ENCODE peak calls at places on chromosomes 16 and 17, in four cellular contexts. K is skeletal muscle cell, U is K562, D is HL-60. I is an unnamed sample.

GRCh38 chr17:41824086-41824485 is 11.3 kb downstream of the FKBP10 start:
- DNase-seq in K (no peak), U (no peak), D (no peak), I (no peak)

GRCh38 chr17:61429274-61429673 is 22.9 kb upstream of the TBX4 start:
- DNase-seq in U (no peak), D (no peak), K (no peak), I (no peak)

GRCh38 chr17:79556263-79556662 is 54.6 kb downstream of the RBFOX3 start:
- DNase-seq in D (no peak), U (no peak), K (no peak), I (no peak)

GRCh38 chr16:81366316-81366932 is 51.7 kb downstream of the GAN start:
- DNase-seq in D (no peak), K (peak; percentile 4), U (peak; percentile 52), I (no peak)

GRCh38 chr16:89001117-89002027 is 24.4 kb upstream of the CBFA2T3 start:
- DNase-seq in D (no peak), K (no peak), U (no peak), I (no peak)

GRCh38 chr17:1617620-1618174 is 10.9 kb downstream of the SLC43A2 start:
- DNase-seq in D (no peak), U (peak; percentile 71), K (peak; percentile 24), I (peak; percentile 29)

GRCh38 chr17:5138616-5139453 is 23.0 kb downstream of the USP6 start:
- DNase-seq in K (no peak), D (no peak), U (no peak), I (no peak)

GRCh38 chr16:72139908-72140307 is 32.0 kb downstream of the PMFBP1 start:
- DNase-seq in D (no peak), K (no peak), U (no peak), I (no peak)

GRCh38 chr17:29114141-29114540 is 66.1 kb downstream of the MYO18A start:
- DNase-seq in D (no peak), U (no peak), K (no peak), I (no peak)

GRCh38 chr17:13825526-13826040 is 223.9 kb upstream of the HS3ST3A1 start:
- DNase-seq in K (no peak), U (no peak), D (no peak), I (peak; percentile 1)

GRCh38 chr17:79065105-79065670 is 9.4 kb upstream of the ENGASE start:
- DNase-seq in U (peak; percentile 62), D (no peak), K (no peak), I (no peak)

GRCh38 chr16:48330847-48331204 is 54.4 kb downstream of the SIAH1 start:
- DNase-seq in D (peak; percentile 42), U (no peak), K (no peak), I (no peak)

GRCh38 chr16:20844054-20844453 is 37.7 kb downstream of the REXO5 start:
- DNase-seq in K (no peak), D (no peak), U (no peak), I (no peak)

GRCh38 chr17:47615766-47616424 is 33.8 kb upstream of the KPNB1 start:
- DNase-seq in D (no peak), K (no peak), U (peak; percentile 31), I (no peak)

GRCh38 chr17:75430159-75430748 is 24.8 kb upstream of the GRB2 start:
- DNase-seq in K (no peak), D (no peak), U (peak; percentile 12), I (peak; percentile 82)

GRCh38 chr17:82956146-82956725 is 116.4 kb upstream of the ZNF750 start:
- DNase-seq in U (no peak), D (no peak), K (no peak), I (no peak)

GRCh38 chr17:72775914-72776313 is 316.6 kb downstream of the SLC39A11 start:
- DNase-seq in D (no peak), K (no peak), U (no peak), I (no peak)

GRCh38 chr16:27428035-27428785 is 26.2 kb downstream of the IL21R start:
- DNase-seq in U (no peak), D (no peak), K (no peak), I (no peak)

DNA sequence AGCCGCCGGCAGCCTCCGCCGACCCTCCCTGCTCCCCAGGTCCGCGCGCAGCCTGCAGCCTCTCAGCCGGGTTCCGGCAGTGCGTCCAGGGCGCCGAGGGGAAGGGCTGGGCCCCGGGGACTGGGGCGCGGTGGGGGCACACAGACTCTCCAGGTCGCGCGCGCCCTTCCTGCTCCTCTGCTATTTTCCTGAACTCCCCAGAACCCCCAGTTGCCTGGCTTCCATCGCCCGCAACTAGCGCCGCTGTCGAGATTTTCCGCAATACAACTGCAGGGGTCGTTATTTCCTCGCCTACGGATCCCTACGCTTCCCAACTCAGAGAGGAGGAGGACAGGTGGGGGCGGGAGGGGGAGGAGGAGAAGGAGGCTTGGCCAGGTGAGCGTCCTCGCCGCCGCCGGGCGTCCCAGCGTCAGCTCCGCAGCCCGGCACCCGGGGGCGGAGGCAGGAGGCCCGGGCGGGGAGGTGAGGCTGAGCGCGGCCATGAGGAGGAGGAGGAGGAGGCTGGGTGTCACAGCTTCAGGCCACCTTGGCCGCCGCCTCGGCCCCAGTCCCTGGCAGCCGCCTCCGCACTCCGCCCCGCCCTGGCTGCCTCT is at the start of gene CA10:
- DNase-seq in U (no peak), K (no peak), D (no peak), I (no peak)
- H3K4me3 ChIP-seq in U (no peak within 1 kb of the TSS), K (no peak within 1 kb of the TSS), D (no peak within 1 kb of the TSS), I (no peak within 1 kb of the TSS)

GRCh38 chr17:64387145-64387473 is 3.6 kb downstream of the PECAM1 start:
- DNase-seq in D (no peak), U (no peak), K (no peak), I (no peak)

GRCh38 chr17:64387545-64388171 is 3.0 kb downstream of the PECAM1 start:
- DNase-seq in K (no peak), U (peak; percentile 61), D (no peak), I (no peak)

GRCh38 chr17:64386412-64387144 is 4.1 kb downstream of the PECAM1 start:
- DNase-seq in D (no peak), K (no peak), U (peak; percentile 25), I (no peak)

GRCh38 chr17:64384253-64385186 is 6.1 kb downstream of the PECAM1 start:
- DNase-seq in D (no peak), K (no peak), U (no peak), I (no peak)

DNA sequence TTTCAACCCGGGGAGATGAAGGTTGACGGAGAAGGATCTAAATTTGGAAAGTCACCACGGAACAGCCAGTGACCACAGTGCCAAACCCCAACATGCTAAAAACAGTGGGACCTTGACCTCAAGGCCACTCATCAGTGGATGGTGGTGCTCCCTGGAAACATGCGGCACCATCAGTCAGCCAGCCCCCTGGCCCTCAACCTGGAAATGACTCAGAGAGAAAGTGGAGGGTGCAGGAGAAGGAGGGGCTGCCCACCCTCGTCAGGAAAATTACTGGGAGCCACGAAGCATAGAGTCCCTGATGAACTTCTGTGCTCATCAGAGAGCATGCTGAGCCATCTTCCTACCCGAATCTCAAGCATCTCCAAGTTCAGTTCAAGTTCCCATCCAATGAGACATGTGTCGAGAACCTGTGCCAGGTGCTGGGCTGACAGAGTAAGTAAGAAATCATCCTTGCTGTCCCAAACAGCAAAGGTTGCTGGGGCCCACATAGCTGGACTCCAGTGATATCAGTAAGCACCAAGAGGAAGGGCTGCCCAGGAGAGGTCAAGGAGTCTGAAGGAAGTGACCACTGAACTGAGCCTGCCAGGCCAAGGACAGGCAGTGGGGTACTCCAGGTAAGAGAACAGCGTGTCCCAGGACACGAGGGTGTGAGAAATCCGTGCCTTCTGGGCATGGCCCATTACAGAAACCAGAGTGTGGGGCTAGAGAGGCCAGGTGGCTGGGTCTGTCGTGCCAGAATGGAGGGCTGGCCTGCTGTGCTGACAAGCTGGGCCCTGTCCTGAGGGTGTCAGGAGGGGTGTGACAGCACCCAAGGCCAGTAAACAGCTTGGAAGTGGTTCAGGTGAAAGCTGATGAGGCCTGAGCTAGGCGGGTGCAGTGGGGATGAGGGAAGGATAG is 5.2 kb downstream of the PECAM1 start:
- DNase-seq in K (peak; percentile 72), D (peak; percentile 58), U (peak; percentile 78), I (no peak)
- H3K4me3 ChIP-seq in K (no peak overlapping the region), D (no peak overlapping the region), U (peak overlapping the region; percentile 4), I (no peak overlapping the region)

DNA sequence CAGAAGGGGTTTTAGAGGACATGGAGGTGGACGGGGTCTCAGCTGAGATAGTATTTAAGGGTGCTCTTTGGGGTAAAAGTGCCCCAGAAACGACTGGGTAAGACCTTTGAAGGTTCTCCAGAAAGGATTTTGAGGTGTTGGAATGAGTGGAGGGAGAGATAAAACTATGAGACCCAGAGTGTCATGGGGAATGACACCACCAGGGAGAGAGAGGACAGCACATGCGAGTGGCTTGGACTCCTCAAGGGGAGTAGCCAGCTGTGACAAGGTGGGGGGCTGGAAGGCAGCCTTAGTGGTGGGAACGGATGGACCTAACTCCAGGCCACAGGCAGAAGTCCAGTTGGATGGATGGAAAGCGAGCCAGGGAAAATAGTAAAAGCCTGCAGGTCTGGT is 19.2 kb upstream of the PITPNM3 start:
- DNase-seq in K (no peak), U (no peak), D (no peak), I (no peak)
- H3K4me3 ChIP-seq in K (no peak overlapping the region), U (no peak overlapping the region), D (no peak overlapping the region), I (no peak overlapping the region)

DNA sequence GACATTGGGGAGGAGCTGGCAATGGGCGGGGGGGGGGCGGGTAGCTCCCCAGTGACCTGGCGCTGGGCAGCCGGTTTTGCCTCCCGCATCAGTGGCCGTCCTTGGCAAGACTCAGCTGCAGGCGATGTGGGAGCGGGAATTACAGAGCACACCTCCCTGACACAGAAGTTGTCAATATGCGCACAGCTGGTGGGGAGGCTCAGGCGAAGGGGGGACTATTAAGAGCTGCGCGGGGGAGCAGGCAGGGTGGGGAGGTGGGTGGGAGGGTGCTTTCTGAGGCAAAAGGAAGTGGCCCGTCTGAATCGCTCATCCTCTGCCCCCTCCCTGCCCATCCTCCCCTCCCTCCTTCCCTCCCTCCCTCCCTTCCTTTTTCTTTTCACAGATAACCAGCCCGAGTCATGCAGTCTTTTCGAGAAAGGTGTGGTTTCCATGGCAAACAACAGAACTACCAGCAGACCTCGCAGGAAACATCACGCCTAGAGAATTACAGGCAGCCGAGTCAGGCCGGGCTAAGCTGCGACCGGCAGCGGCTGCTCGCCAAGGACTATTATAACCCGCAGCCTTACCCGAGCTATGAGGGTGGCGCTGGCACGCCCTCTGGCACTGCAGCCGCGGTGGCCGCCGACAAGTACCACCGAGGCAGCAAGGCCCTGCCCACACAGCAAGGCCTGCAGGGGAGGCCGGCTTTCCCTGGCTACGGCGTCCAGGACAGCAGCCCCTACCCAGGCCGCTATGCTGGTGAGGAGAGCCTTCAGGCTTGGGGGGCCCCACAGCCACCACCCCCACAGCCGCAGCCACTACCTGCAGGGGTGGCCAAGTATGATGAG is 44.0 kb downstream of the SREBF1 start:
- DNase-seq in K (no peak), U (peak; percentile 28), D (no peak), I (peak; percentile 33)
- H3K4me3 ChIP-seq in K (no peak overlapping the region), U (no peak overlapping the region), D (no peak overlapping the region), I (no peak overlapping the region)

I was measured in AG04449.